ENCODE peak calls at places on chromosome 17, in five cellular contexts. A is neural crest cell, Q is brain microvascular endothelial cell, I is cardiac fibroblast, F is sigmoid colon. C is an unnamed sample.

GRCh38 chr17:78892062-78892456 is 10.9 kb downstream of the CEP295NL start:
- DNase-seq in A (no peak), Q (no peak), I (no peak), F (no peak), C (no peak)

GRCh38 chr17:28763804-28764266 is 20.0 kb downstream of the TRAF4 start:
- DNase-seq in A (peak), Q (peak), I (peak), F (peak), C (peak)

GRCh38 chr17:2511138-2511461 is 588 bp downstream of the METTL16 start:
- DNase-seq in A (no peak), Q (no peak), I (no peak), F (no peak), C (no peak)

GRCh38 chr17:67044016-67044772 is at the start of gene CACNG1:
- DNase-seq in A (no peak), Q (no peak), I (no peak), F (no peak), C (no peak)

GRCh38 chr17:81566461-81567126 is 14.4 kb upstream of the FAAP100 start:
- DNase-seq in A (no peak), Q (peak), I (peak), F (peak), C (peak)

GRCh38 chr17:76598004-76598439 is 12.4 kb upstream of the ST6GALNAC2 start:
- DNase-seq in A (no peak), Q (no peak), I (no peak), F (no peak), C (no peak)

GRCh38 chr17:6599364-6599763 is 41.1 kb downstream of the KIAA0753 start:
- DNase-seq in A (no peak), Q (no peak), I (no peak), F (no peak), C (no peak)

GRCh38 chr17:71759422-71760060 is 361.3 kb upstream of the SOX9 start:
- DNase-seq in A (no peak), Q (no peak), I (no peak), F (no peak), C (no peak)

GRCh38 chr17:9290226-9290613 is 268.9 kb downstream of the NTN1 start:
- DNase-seq in A (no peak), Q (no peak), I (no peak), F (no peak), C (no peak)

GRCh38 chr17:75289832-75290337 is 652 bp upstream of the SLC25A19 start:
- DNase-seq in A (no peak), Q (peak), I (peak), F (peak), C (peak)

GRCh38 chr17:74858672-74859438 is 830 bp downstream of the GRIN2C start:
- DNase-seq in A (no peak), Q (no peak), I (no peak), F (no peak), C (no peak)

GRCh38 chr17:36703860-36704266 is 102.5 kb downstream of the MRM1 start:
- DNase-seq in A (peak), Q (peak), I (peak), F (no peak), C (peak)
- TF ChIP-seq CTCF in A (no peak), Q (no peak), I (no peak), F (no peak), C (no peak)

GRCh38 chr17:47733414-47734288 is 615 bp downstream of the TBX21 start:
- DNase-seq in A (no peak), Q (no peak), I (no peak), F (peak), C (no peak)

GRCh38 chr17:47732399-47733046 is 513 bp upstream of the TBX21 start:
- DNase-seq in A (no peak), Q (no peak), I (no peak), F (peak), C (no peak)

GRCh38 chr17:47735139-47735464 is 2.1 kb downstream of the TBX21 start:
- DNase-seq in A (no peak), Q (no peak), I (no peak), F (peak), C (no peak)

GRCh38 chr17:47731396-47731795 is 1.6 kb upstream of the TBX21 start:
- DNase-seq in A (no peak), Q (no peak), I (no peak), F (no peak), C (no peak)

GRCh38 chr17:47733047-47733413 is at the start of gene TBX21:
- DNase-seq in A (peak), Q (no peak), I (peak), F (peak), C (peak)
- TF ChIP-seq CTCF in A (peak), Q (peak), I (no peak), F (no peak), C (no peak)

GRCh38 chr17:4008082-4008435 is 43.8 kb upstream of the ATP2A3 start:
- DNase-seq in A (no peak), Q (no peak), I (no peak), F (peak), C (no peak)
- TF ChIP-seq CTCF in A (no peak), Q (peak), I (peak), F (no peak), C (no peak)

GRCh38 chr17:62792122-62792800 is 15.9 kb downstream of the MARCHF10 start:
- DNase-seq in A (no peak), Q (peak), I (peak), F (no peak), C (peak)

GRCh38 chr17:62790554-62790953 is 17.6 kb downstream of the MARCHF10 start:
- DNase-seq in A (no peak), Q (peak), I (peak), F (no peak), C (peak)

GRCh38 chr17:62791235-62792121 is 16.6 kb downstream of the MARCHF10 start:
- DNase-seq in A (no peak), Q (peak), I (peak), F (no peak), C (peak)

GRCh38 chr17:62782730-62783260 is 25.3 kb downstream of the MARCHF10 start:
- DNase-seq in A (no peak), Q (no peak), I (no peak), F (no peak), C (no peak)

GRCh38 chr17:62787358-62787757 is 20.8 kb downstream of the MARCHF10 start:
- DNase-seq in A (no peak), Q (peak), I (peak), F (no peak), C (no peak)
- TF ChIP-seq CTCF in A (no peak), Q (no peak), I (no peak), F (no peak), C (no peak)

GRCh38 chr17:62595484-62595883 is 32.0 kb upstream of the MRC2 start:
- DNase-seq in A (no peak), Q (no peak), I (no peak), F (no peak), C (no peak)

GRCh38 chr17:62591323-62591722 is 36.1 kb upstream of the MRC2 start:
- DNase-seq in A (no peak), Q (no peak), I (no peak), F (no peak), C (no peak)

GRCh38 chr17:62597150-62597549 is 30.3 kb upstream of the MRC2 start:
- DNase-seq in A (no peak), Q (no peak), I (no peak), F (no peak), C (no peak)

GRCh38 chr17:62596662-62597061 is 30.8 kb upstream of the MRC2 start:
- DNase-seq in A (no peak), Q (no peak), I (no peak), F (no peak), C (no peak)

GRCh38 chr17:62592305-62593099 is 35.0 kb upstream of the MRC2 start:
- DNase-seq in A (no peak), Q (peak), I (peak), F (no peak), C (peak)
- TF ChIP-seq CTCF in A (no peak), Q (peak), I (peak), F (no peak), C (no peak)

DNA sequence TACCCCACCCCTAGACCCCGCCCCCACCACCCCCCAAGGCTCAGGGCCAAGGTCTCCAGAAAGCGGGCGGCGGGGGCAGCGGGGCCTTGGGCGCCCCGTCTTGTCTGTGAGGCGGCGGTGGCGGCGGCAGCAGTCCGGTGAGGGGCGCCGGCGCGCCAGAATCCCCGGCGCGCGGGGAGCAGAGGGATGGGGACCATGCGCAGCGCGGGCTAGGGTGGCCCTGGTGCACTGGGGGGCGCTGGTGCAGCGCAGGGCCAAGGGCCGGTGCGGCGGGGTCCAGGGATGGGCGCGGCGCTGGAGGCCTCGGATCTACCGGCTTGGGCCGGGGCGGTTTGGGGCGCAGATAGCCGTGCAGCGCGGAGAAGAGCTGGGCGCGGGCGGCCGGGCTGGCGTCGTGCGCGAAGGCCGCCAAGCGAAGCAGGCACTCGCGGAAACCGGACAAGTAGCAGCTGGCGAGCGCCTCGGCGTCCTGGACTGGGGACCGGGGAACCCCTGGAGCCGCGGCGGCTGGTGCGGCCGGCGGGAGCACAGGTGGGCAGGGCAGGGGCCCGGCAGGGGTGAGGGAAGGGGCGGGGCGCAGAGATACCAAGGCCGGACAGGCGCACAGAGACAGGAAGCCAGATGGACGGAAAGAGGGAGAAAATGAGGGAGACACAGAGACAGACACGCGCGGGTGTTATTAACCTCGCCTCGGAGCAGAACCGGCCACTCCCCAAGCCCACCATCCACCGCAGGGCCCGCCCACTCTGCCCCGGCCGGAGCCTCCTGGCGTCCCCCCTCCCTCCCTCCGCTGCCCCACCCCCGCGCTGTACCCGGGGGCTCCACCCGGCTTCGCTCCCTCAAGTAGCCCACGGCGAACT is 2.1 kb downstream of the HES7 start:
- DNase-seq in A (peak), Q (peak), I (peak), F (peak), C (peak)
- TF ChIP-seq CTCF in A (peak), Q (peak), I (no peak), F (no peak), C (peak)

GRCh38 chr17:17892009-17892408 is 55.2 kb upstream of the SREBF1 start:
- DNase-seq in A (no peak), Q (no peak), I (no peak), F (no peak), C (no peak)

GRCh38 chr17:17892731-17893130 is 55.9 kb upstream of the SREBF1 start:
- DNase-seq in A (no peak), Q (no peak), I (no peak), F (no peak), C (no peak)

GRCh38 chr17:17889922-17890321 is 53.1 kb upstream of the SREBF1 start:
- DNase-seq in A (no peak), Q (no peak), I (no peak), F (no peak), C (no peak)

GRCh38 chr17:17888821-17889220 is 52.0 kb upstream of the SREBF1 start:
- DNase-seq in A (no peak), Q (no peak), I (no peak), F (no peak), C (no peak)

GRCh38 chr17:17890773-17891759 is 54.3 kb upstream of the SREBF1 start:
- DNase-seq in A (peak), Q (peak), I (peak), F (no peak), C (peak)
- TF ChIP-seq CTCF in A (peak), Q (peak), I (peak), F (peak), C (peak)

DNA sequence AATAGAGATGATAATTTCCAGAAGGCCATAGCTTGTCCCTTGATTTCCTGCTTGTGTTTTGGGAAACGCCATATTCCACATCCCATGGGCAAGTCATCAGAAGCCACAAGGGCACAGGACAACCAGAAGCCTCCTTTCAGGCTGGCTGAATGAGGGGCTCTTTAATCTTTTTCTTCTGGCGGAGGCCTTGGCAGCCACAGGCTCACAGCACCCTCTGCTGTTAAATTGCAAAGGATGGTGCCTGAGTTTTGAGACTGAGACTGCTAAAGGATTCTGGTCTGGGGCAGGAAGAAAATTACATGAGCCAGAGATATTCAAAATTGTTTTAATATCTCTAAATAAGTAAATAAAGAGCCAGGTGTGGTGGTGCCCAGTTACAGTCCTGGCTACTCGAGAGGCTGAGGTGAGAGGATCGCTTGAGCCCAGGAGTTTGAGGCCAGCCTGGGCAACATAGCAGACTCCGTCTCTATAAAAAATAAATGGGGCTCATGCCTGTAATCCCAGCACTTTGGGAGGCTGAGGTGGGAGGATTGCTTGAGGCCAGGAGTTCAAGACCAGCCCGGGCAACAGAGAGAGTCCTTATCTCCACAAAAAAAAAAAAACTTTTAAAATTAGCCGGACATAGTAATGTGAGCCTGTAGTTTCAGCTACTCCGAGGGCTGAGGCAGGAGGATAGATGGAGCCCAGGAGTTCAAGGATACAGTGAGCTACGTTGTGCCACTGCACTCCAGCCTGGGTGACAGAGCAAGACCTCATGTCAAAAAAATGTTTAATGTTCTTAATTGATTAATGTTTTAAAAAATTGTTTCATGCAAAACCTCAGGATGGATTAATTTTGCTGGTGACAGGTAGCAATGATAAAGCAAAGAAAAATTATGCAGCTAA is 26.3 kb downstream of the AARSD1 start:
- DNase-seq in A (peak), Q (peak), I (peak), F (peak), C (peak)
- TF ChIP-seq CTCF in A (peak), Q (peak), I (peak), F (peak), C (peak)

GRCh38 chr17:73820686-73821448 is 176.6 kb upstream of the SDK2 start:
- DNase-seq in A (peak), Q (no peak), I (no peak), F (peak), C (no peak)
- TF ChIP-seq CTCF in A (peak), Q (no peak), I (no peak), F (no peak), C (no peak)